ENCODE peak calls at places on chromosome 14, in nine cellular contexts. One of them, this sample, is unnamed.

GRCh38 chr14:73879027-73879426 is 7.6 kb upstream of the ZNF410 start:
- DNase-seq in A549: no peak
- DNase-seq in tibial artery: no peak
- DNase-seq in CD8-positive, alpha-beta memory T cell: no peak
- DNase-seq in neural progenitor cell: no peak
- DNase-seq in CD4-positive, CD25-positive, alpha-beta regulatory T cell: no peak
- DNase-seq in K562: no peak
- DNase-seq in body of pancreas: no peak
- DNase-seq in heart right ventricle: no peak
- DNase-seq in this sample: no peak

GRCh38 chr14:19974844-19975243 is 547 bp upstream of the OR4K15 start:
- DNase-seq in neural progenitor cell: no peak
- DNase-seq in A549: no peak
- DNase-seq in tibial artery: no peak
- DNase-seq in CD4-positive, CD25-positive, alpha-beta regulatory T cell: peak; percentile 62
- DNase-seq in K562: peak; percentile 1
- DNase-seq in heart right ventricle: no peak
- DNase-seq in body of pancreas: no peak
- DNase-seq in CD8-positive, alpha-beta memory T cell: peak; percentile 32
- DNase-seq in this sample: no peak

GRCh38 chr14:32313977-32314376 is 15.1 kb upstream of the AKAP6 start:
- DNase-seq in heart right ventricle: no peak
- DNase-seq in tibial artery: no peak
- DNase-seq in CD4-positive, CD25-positive, alpha-beta regulatory T cell: no peak
- DNase-seq in body of pancreas: no peak
- DNase-seq in CD8-positive, alpha-beta memory T cell: no peak
- DNase-seq in A549: no peak
- DNase-seq in K562: no peak
- DNase-seq in neural progenitor cell: peak; percentile 39
- DNase-seq in this sample: no peak

GRCh38 chr14:92645841-92646478 is 102.5 kb downstream of the LGMN start:
- DNase-seq in CD4-positive, CD25-positive, alpha-beta regulatory T cell: no peak
- DNase-seq in A549: no peak
- DNase-seq in CD8-positive, alpha-beta memory T cell: no peak
- DNase-seq in K562: no peak
- DNase-seq in body of pancreas: no peak
- DNase-seq in neural progenitor cell: no peak
- DNase-seq in heart right ventricle: no peak
- DNase-seq in tibial artery: no peak
- DNase-seq in this sample: no peak

GRCh38 chr14:70108419-70108818 is 80.3 kb downstream of the SLC8A3 start:
- DNase-seq in heart right ventricle: no peak
- DNase-seq in CD4-positive, CD25-positive, alpha-beta regulatory T cell: no peak
- DNase-seq in neural progenitor cell: no peak
- DNase-seq in tibial artery: no peak
- DNase-seq in K562: no peak
- DNase-seq in CD8-positive, alpha-beta memory T cell: no peak
- DNase-seq in body of pancreas: no peak
- DNase-seq in A549: no peak
- DNase-seq in this sample: peak; percentile 40

GRCh38 chr14:105711058-105711620 is 184.8 kb downstream of the TMEM121 start:
- DNase-seq in body of pancreas: no peak
- DNase-seq in CD4-positive, CD25-positive, alpha-beta regulatory T cell: no peak
- DNase-seq in heart right ventricle: no peak
- DNase-seq in CD8-positive, alpha-beta memory T cell: no peak
- DNase-seq in A549: no peak
- DNase-seq in neural progenitor cell: no peak
- DNase-seq in tibial artery: no peak
- DNase-seq in K562: no peak
- DNase-seq in this sample: no peak

GRCh38 chr14:35201066-35201465 is 78.7 kb downstream of the PRORP start:
- DNase-seq in tibial artery: no peak
- DNase-seq in CD4-positive, CD25-positive, alpha-beta regulatory T cell: no peak
- DNase-seq in K562: no peak
- DNase-seq in A549: no peak
- DNase-seq in neural progenitor cell: no peak
- DNase-seq in heart right ventricle: no peak
- DNase-seq in CD8-positive, alpha-beta memory T cell: peak; percentile 10
- DNase-seq in body of pancreas: no peak
- DNase-seq in this sample: no peak

GRCh38 chr14:71011479-71011878 is 104.2 kb downstream of the PCNX1 start:
- DNase-seq in neural progenitor cell: no peak
- DNase-seq in body of pancreas: no peak
- DNase-seq in K562: no peak
- DNase-seq in tibial artery: no peak
- DNase-seq in A549: no peak
- DNase-seq in CD8-positive, alpha-beta memory T cell: no peak
- DNase-seq in heart right ventricle: no peak
- DNase-seq in CD4-positive, CD25-positive, alpha-beta regulatory T cell: peak; percentile 41
- DNase-seq in this sample: no peak

GRCh38 chr14:63478024-63478423 is 65.2 kb downstream of the PPP2R5E start:
- DNase-seq in K562: no peak
- DNase-seq in CD4-positive, CD25-positive, alpha-beta regulatory T cell: peak; percentile 34
- DNase-seq in neural progenitor cell: no peak
- DNase-seq in A549: no peak
- DNase-seq in CD8-positive, alpha-beta memory T cell: no peak
- DNase-seq in body of pancreas: no peak
- DNase-seq in heart right ventricle: no peak
- DNase-seq in tibial artery: no peak
- DNase-seq in this sample: no peak

GRCh38 chr14:105119410-105120025 is 49.1 kb downstream of the JAG2 start:
- DNase-seq in CD4-positive, CD25-positive, alpha-beta regulatory T cell: no peak
- DNase-seq in tibial artery: no peak
- DNase-seq in neural progenitor cell: no peak
- DNase-seq in A549: no peak
- DNase-seq in body of pancreas: no peak
- DNase-seq in heart right ventricle: no peak
- DNase-seq in K562: no peak
- DNase-seq in CD8-positive, alpha-beta memory T cell: no peak
- DNase-seq in this sample: no peak

GRCh38 chr14:101020971-101021370 is 117.4 kb upstream of the RTL1 start:
- DNase-seq in CD4-positive, CD25-positive, alpha-beta regulatory T cell: no peak
- DNase-seq in tibial artery: no peak
- DNase-seq in heart right ventricle: no peak
- DNase-seq in A549: no peak
- DNase-seq in K562: no peak
- DNase-seq in body of pancreas: no peak
- DNase-seq in CD8-positive, alpha-beta memory T cell: no peak
- DNase-seq in neural progenitor cell: no peak
- DNase-seq in this sample: no peak

GRCh38 chr14:39603942-39604341 is 171.7 kb upstream of the FBXO33 start:
- DNase-seq in tibial artery: no peak
- DNase-seq in heart right ventricle: no peak
- DNase-seq in neural progenitor cell: no peak
- DNase-seq in CD4-positive, CD25-positive, alpha-beta regulatory T cell: no peak
- DNase-seq in A549: no peak
- DNase-seq in K562: no peak
- DNase-seq in body of pancreas: no peak
- DNase-seq in CD8-positive, alpha-beta memory T cell: no peak
- DNase-seq in this sample: no peak
- H3K4me1 ChIP-seq in tibial artery: no peaks in the 10 kb centered on the region
- H3K4me1 ChIP-seq in heart right ventricle: no peaks in the 10 kb centered on the region
- H3K4me1 ChIP-seq in neural progenitor cell: no peaks in the 10 kb centered on the region
- H3K4me1 ChIP-seq in CD4-positive, CD25-positive, alpha-beta regulatory T cell: no peaks in the 10 kb centered on the region
- H3K4me1 ChIP-seq in A549: no peaks in the 10 kb centered on the region
- H3K4me1 ChIP-seq in K562: no peaks in the 10 kb centered on the region
- H3K4me1 ChIP-seq in body of pancreas: no peaks in the 10 kb centered on the region
- H3K4me1 ChIP-seq in CD8-positive, alpha-beta memory T cell: peaks cover 26% of the 10 kb centered on the region
- H3K4me1 ChIP-seq in this sample: no peaks in the 10 kb centered on the region

GRCh38 chr14:89042021-89042420 is 217.6 kb downstream of the TTC8 start:
- DNase-seq in body of pancreas: no peak
- DNase-seq in heart right ventricle: no peak
- DNase-seq in neural progenitor cell: no peak
- DNase-seq in K562: no peak
- DNase-seq in A549: no peak
- DNase-seq in CD8-positive, alpha-beta memory T cell: no peak
- DNase-seq in tibial artery: no peak
- DNase-seq in CD4-positive, CD25-positive, alpha-beta regulatory T cell: no peak
- DNase-seq in this sample: no peak

GRCh38 chr14:89040438-89041244 is 216.2 kb downstream of the TTC8 start:
- DNase-seq in tibial artery: peak; percentile 90
- DNase-seq in heart right ventricle: peak; percentile 90
- DNase-seq in CD4-positive, CD25-positive, alpha-beta regulatory T cell: peak; percentile 62
- DNase-seq in body of pancreas: peak; percentile 95
- DNase-seq in K562: peak; percentile 66
- DNase-seq in CD8-positive, alpha-beta memory T cell: peak; percentile 57
- DNase-seq in neural progenitor cell: peak; percentile 89
- DNase-seq in A549: peak; percentile 76
- DNase-seq in this sample: peak; percentile 83

GRCh38 chr14:89037065-89037464 is 212.6 kb downstream of the TTC8 start:
- DNase-seq in neural progenitor cell: no peak
- DNase-seq in body of pancreas: no peak
- DNase-seq in CD4-positive, CD25-positive, alpha-beta regulatory T cell: no peak
- DNase-seq in A549: no peak
- DNase-seq in K562: no peak
- DNase-seq in CD8-positive, alpha-beta memory T cell: no peak
- DNase-seq in tibial artery: no peak
- DNase-seq in heart right ventricle: no peak
- DNase-seq in this sample: no peak

GRCh38 chr14:89040080-89040437 is 215.6 kb downstream of the TTC8 start:
- DNase-seq in heart right ventricle: no peak
- DNase-seq in neural progenitor cell: no peak
- DNase-seq in K562: no peak
- DNase-seq in CD4-positive, CD25-positive, alpha-beta regulatory T cell: no peak
- DNase-seq in CD8-positive, alpha-beta memory T cell: no peak
- DNase-seq in A549: no peak
- DNase-seq in tibial artery: no peak
- DNase-seq in body of pancreas: no peak
- DNase-seq in this sample: no peak

GRCh38 chr14:89041245-89041585 is 216.8 kb downstream of the TTC8 start:
- DNase-seq in heart right ventricle: peak; percentile 27
- DNase-seq in neural progenitor cell: no peak
- DNase-seq in CD4-positive, CD25-positive, alpha-beta regulatory T cell: no peak
- DNase-seq in CD8-positive, alpha-beta memory T cell: no peak
- DNase-seq in body of pancreas: peak; percentile 75
- DNase-seq in A549: no peak
- DNase-seq in tibial artery: peak; percentile 24
- DNase-seq in K562: no peak
- DNase-seq in this sample: no peak
- H3K27ac ChIP-seq in heart right ventricle: peak overlapping the region; percentile 71
- H3K27ac ChIP-seq in neural progenitor cell: no peak overlapping the region
- H3K27ac ChIP-seq in CD4-positive, CD25-positive, alpha-beta regulatory T cell: no peak overlapping the region
- H3K27ac ChIP-seq in CD8-positive, alpha-beta memory T cell: no peak overlapping the region
- H3K27ac ChIP-seq in body of pancreas: peak overlapping the region; percentile 92
- H3K27ac ChIP-seq in A549: peak overlapping the region; percentile 88
- H3K27ac ChIP-seq in tibial artery: peak overlapping the region; percentile 76
- H3K27ac ChIP-seq in K562: no peak overlapping the region
- H3K27ac ChIP-seq in this sample: peak overlapping the region; percentile 67

GRCh38 chr14:37172936-37173613 is 669 bp upstream of the SLC25A21 start:
- DNase-seq in body of pancreas: no peak
- DNase-seq in A549: no peak
- DNase-seq in heart right ventricle: no peak
- DNase-seq in neural progenitor cell: no peak
- DNase-seq in CD8-positive, alpha-beta memory T cell: no peak
- DNase-seq in K562: peak; percentile 46
- DNase-seq in tibial artery: no peak
- DNase-seq in CD4-positive, CD25-positive, alpha-beta regulatory T cell: no peak
- DNase-seq in this sample: no peak

GRCh38 chr14:37172024-37172869 is at the start of gene SLC25A21:
- DNase-seq in tibial artery: peak; percentile 51
- DNase-seq in A549: peak; percentile 91
- DNase-seq in K562: peak; percentile 87
- DNase-seq in body of pancreas: peak; percentile 86
- DNase-seq in heart right ventricle: peak; percentile 69
- DNase-seq in neural progenitor cell: peak; percentile 85
- DNase-seq in CD8-positive, alpha-beta memory T cell: no peak
- DNase-seq in CD4-positive, CD25-positive, alpha-beta regulatory T cell: no peak
- DNase-seq in this sample: peak; percentile 70

GRCh38 chr14:37170237-37170636 is 2.2 kb downstream of the SLC25A21 start:
- DNase-seq in A549: no peak
- DNase-seq in body of pancreas: no peak
- DNase-seq in CD4-positive, CD25-positive, alpha-beta regulatory T cell: no peak
- DNase-seq in neural progenitor cell: no peak
- DNase-seq in CD8-positive, alpha-beta memory T cell: no peak
- DNase-seq in heart right ventricle: no peak
- DNase-seq in K562: no peak
- DNase-seq in tibial artery: no peak
- DNase-seq in this sample: no peak

GRCh38 chr14:37170993-37171392 is 1.4 kb downstream of the SLC25A21 start:
- DNase-seq in heart right ventricle: no peak
- DNase-seq in tibial artery: no peak
- DNase-seq in body of pancreas: no peak
- DNase-seq in CD8-positive, alpha-beta memory T cell: no peak
- DNase-seq in A549: no peak
- DNase-seq in CD4-positive, CD25-positive, alpha-beta regulatory T cell: no peak
- DNase-seq in K562: peak; percentile 40
- DNase-seq in neural progenitor cell: no peak
- DNase-seq in this sample: no peak

DNA sequence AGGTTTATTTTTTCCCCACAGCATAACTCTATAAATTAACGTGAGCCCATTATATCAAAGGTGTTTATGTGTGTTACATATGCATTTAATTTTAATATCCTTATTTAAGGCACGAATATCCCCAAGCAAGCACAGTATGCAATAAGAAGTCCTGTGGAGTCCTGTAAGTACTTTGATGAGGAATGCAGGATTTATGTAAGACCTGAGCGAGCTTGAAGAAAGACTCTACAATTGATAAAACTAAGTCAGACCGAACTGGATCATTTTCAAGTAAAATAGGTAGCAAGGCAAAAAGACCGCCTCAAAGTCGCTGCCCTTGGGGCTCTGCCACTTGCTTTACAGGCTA is 755 bp downstream of the SLC25A21 start:
- DNase-seq in body of pancreas: no peak
- DNase-seq in CD4-positive, CD25-positive, alpha-beta regulatory T cell: no peak
- DNase-seq in CD8-positive, alpha-beta memory T cell: no peak
- DNase-seq in A549: no peak
- DNase-seq in heart right ventricle: no peak
- DNase-seq in neural progenitor cell: no peak
- DNase-seq in K562: no peak
- DNase-seq in tibial artery: no peak
- DNase-seq in this sample: no peak
- H3K4me3 ChIP-seq in body of pancreas: peak overlapping the region; percentile 29
- H3K4me3 ChIP-seq in CD4-positive, CD25-positive, alpha-beta regulatory T cell: no peak overlapping the region
- H3K4me3 ChIP-seq in CD8-positive, alpha-beta memory T cell: no peak overlapping the region
- H3K4me3 ChIP-seq in A549: peak overlapping the region; percentile 59
- H3K4me3 ChIP-seq in heart right ventricle: peak overlapping the region; percentile 71
- H3K4me3 ChIP-seq in neural progenitor cell: peak overlapping the region; percentile 62
- H3K4me3 ChIP-seq in K562: peak overlapping the region; percentile 75
- H3K4me3 ChIP-seq in tibial artery: peak overlapping the region; percentile 65
- H3K4me3 ChIP-seq in this sample: peak overlapping the region; percentile 64

DNA sequence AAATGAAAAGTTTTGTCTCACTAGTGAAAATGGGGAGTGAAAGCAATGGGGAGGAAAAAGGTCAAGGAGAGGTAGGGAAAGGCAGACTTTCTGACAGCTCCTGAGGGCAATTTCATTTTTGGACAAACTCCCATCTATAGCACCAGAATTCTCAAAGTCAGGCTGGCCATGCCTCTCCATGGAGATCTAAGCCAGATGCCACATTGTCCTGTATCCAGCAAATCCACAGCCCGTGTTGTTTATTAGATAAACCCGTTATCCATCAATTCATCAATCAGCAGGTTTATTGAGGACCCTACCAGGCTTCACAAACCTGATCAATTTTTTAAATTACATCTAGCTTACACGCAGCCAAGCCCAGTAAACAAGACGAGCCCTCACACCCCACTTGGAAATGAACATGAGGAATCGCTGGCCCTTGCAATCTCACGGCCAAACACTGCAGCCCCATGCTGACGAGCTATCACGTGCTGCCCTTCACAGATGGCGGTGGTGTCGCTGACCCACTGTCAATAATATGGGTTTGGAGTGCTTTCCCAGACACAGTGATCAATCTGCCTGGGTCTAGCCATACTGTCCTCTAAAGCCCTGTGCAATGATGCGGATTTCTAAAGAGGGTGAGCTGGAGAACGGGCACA is 332.9 kb downstream of the DPF3 start:
- DNase-seq in CD4-positive, CD25-positive, alpha-beta regulatory T cell: no peak
- DNase-seq in body of pancreas: no peak
- DNase-seq in tibial artery: no peak
- DNase-seq in CD8-positive, alpha-beta memory T cell: no peak
- DNase-seq in K562: no peak
- DNase-seq in neural progenitor cell: no peak
- DNase-seq in A549: no peak
- DNase-seq in heart right ventricle: no peak
- DNase-seq in this sample: no peak
- H3K4me1 ChIP-seq in CD4-positive, CD25-positive, alpha-beta regulatory T cell: no peaks in the 10 kb centered on the region
- H3K4me1 ChIP-seq in body of pancreas: no peaks in the 10 kb centered on the region
- H3K4me1 ChIP-seq in tibial artery: peaks cover 37% of the 10 kb centered on the region
- H3K4me1 ChIP-seq in CD8-positive, alpha-beta memory T cell: no peaks in the 10 kb centered on the region
- H3K4me1 ChIP-seq in K562: no peaks in the 10 kb centered on the region
- H3K4me1 ChIP-seq in neural progenitor cell: peaks cover 21% of the 10 kb centered on the region
- H3K4me1 ChIP-seq in A549: no peaks in the 10 kb centered on the region
- H3K4me1 ChIP-seq in heart right ventricle: peaks cover 10% of the 10 kb centered on the region
- H3K4me1 ChIP-seq in this sample: no peaks in the 10 kb centered on the region